ENCODE peak calls at places on chromosome 20, in six cellular contexts. M, H, O, K, Y and P are unnamed samples.

GRCh38 chr20:40863337-40863919 is 165.2 kb upstream of the TOP1 start:
- DNase-seq in M (no peak), H (no peak), O (no peak), K (no peak), Y (no peak), P (peak; percentile 79)

GRCh38 chr20:58839474-58839874 is 11.2 kb downstream of the GNAS-AS1 start:
- DNase-seq in M (no peak), H (peak; percentile 53), O (peak; percentile 72), K (no peak), Y (peak; percentile 73), P (peak; percentile 68)

GRCh38 chr20:3890999-3891929 is 2.1 kb downstream of the PANK2 start:
- DNase-seq in M (no peak), H (no peak), O (no peak), K (peak; percentile 7), Y (no peak), P (no peak)

GRCh38 chr20:58160451-58161051 is 67.9 kb downstream of the ANKRD60 start:
- DNase-seq in M (peak; percentile 71), H (no peak), O (no peak), K (no peak), Y (no peak), P (no peak)

GRCh38 chr20:64277571-64278318 is 22.2 kb downstream of the PCMTD2 start:
- DNase-seq in M (no peak), H (no peak), O (no peak), K (no peak), Y (no peak), P (no peak)

GRCh38 chr20:52515877-52516276 is 324.3 kb upstream of the ZFP64 start:
- DNase-seq in M (no peak), H (no peak), O (no peak), K (no peak), Y (no peak), P (no peak)

GRCh38 chr20:23415958-23416583 is 5.2 kb downstream of the NAPB start:
- DNase-seq in M (no peak), H (no peak), O (no peak), K (no peak), Y (no peak), P (no peak)

GRCh38 chr20:36261389-36262105 is 25.3 kb downstream of the AAR2 start:
- DNase-seq in M (no peak), H (no peak), O (no peak), K (no peak), Y (no peak), P (no peak)

GRCh38 chr20:62356143-62356947 is 10.8 kb downstream of the LAMA5 start:
- DNase-seq in M (no peak), H (no peak), O (no peak), K (no peak), Y (peak; percentile 18), P (peak; percentile 85)

GRCh38 chr20:50340586-50340985 is 150.0 kb downstream of the CEBPB start:
- DNase-seq in M (no peak), H (no peak), O (no peak), K (no peak), Y (no peak), P (no peak)
- TF ChIP-seq CTCF in M (no peak), H (no peak), O (no peak), K (no peak), Y (no peak), P (no peak)

DNA sequence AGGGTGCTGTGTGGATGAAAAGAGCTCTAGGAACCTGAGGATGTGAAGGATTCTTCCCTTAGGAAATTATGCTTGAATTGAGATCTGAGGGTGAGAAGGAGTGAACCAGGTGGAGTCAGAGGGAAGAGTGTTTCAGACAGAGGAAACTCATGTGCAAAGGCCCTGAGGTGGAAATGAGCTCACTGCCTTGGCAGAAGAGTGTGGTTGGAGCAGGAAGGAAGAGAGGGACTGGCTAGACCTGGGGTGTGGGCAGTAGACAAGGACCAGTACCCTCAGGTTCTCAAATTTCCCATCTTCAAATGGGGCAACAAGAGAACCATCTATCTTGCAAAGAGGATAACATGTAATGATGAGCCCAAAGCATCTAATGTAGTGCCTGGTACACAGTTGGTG is 24.0 kb upstream of the GTSF1L start:
- DNase-seq in M (no peak), H (no peak), O (no peak), K (no peak), Y (no peak), P (no peak)
- H3K4me1 ChIP-seq in M (no peaks in the 10 kb centered on the region), H (no peaks in the 10 kb centered on the region), O (no peaks in the 10 kb centered on the region), K (peaks cover 4% of the 10 kb centered on the region), Y (peaks cover 12% of the 10 kb centered on the region), P (no peaks in the 10 kb centered on the region)

GRCh38 chr20:53872081-53872541 is 198.3 kb downstream of the BCAS1 start:
- DNase-seq in M (no peak), H (no peak), O (no peak), K (no peak), Y (no peak), P (no peak)
- H3K9me3 ChIP-seq in M (no peaks in the 10 kb centered on the region), H (no peaks in the 10 kb centered on the region), O (no peaks in the 10 kb centered on the region), K (no peaks in the 10 kb centered on the region), Y (no peaks in the 10 kb centered on the region), P (no peaks in the 10 kb centered on the region)

GRCh38 chr20:39105551-39105950 is 143.4 kb downstream of the DHX35 start:
- DNase-seq in M (no peak), H (no peak), O (no peak), K (no peak), Y (no peak), P (no peak)

GRCh38 chr20:39107741-39108140 is 145.6 kb downstream of the DHX35 start:
- DNase-seq in M (no peak), H (no peak), O (no peak), K (no peak), Y (no peak), P (no peak)

GRCh38 chr20:39103305-39103704 is 141.2 kb downstream of the DHX35 start:
- DNase-seq in M (no peak), H (no peak), O (no peak), K (no peak), Y (no peak), P (no peak)

GRCh38 chr20:39106791-39107190 is 144.6 kb downstream of the DHX35 start:
- DNase-seq in M (no peak), H (no peak), O (no peak), K (no peak), Y (no peak), P (no peak)

DNA sequence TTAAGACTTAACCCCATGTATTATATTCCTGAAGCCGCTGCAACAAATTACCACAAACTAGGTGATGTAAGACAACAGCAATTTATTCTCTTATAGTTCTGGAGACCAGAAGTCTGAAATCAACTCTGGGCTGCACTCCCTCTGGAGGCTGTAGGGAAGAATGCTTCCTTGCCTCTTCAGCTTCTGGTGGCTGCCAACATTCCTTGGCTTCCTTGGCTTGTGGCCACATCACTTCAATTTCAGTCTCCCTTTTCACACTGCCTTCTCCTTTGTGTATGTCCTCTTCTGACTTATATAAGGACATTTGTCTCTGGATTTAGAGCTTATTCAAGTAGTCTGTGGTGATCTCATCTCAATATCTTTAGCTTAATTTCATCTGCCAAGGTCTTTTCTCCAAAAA is 141.6 kb downstream of the DHX35 start:
- DNase-seq in M (no peak), H (no peak), O (no peak), K (no peak), Y (no peak), P (no peak)
- TF ChIP-seq CTCF in M (no peak), H (no peak), O (peak; percentile 12), K (no peak), Y (no peak), P (no peak)

GRCh38 chr20:33674294-33675126 is at the start of gene NECAB3:
- DNase-seq in M (peak; percentile 78), H (peak; percentile 96), O (peak; percentile 91), K (peak; percentile 86), Y (peak; percentile 90), P (peak; percentile 92)

GRCh38 chr20:33675127-33675954 is 1.1 kb upstream of the NECAB3 start:
- DNase-seq in M (peak; percentile 79), H (no peak), O (no peak), K (no peak), Y (no peak), P (peak; percentile 67)

GRCh38 chr20:33676652-33677645 is 2.7 kb upstream of the NECAB3 start:
- DNase-seq in M (no peak), H (no peak), O (no peak), K (no peak), Y (no peak), P (peak; percentile 78)

GRCh38 chr20:33677991-33678431 is 3.8 kb upstream of the NECAB3 start:
- DNase-seq in M (peak; percentile 59), H (no peak), O (no peak), K (no peak), Y (peak; percentile 71), P (no peak)

DNA sequence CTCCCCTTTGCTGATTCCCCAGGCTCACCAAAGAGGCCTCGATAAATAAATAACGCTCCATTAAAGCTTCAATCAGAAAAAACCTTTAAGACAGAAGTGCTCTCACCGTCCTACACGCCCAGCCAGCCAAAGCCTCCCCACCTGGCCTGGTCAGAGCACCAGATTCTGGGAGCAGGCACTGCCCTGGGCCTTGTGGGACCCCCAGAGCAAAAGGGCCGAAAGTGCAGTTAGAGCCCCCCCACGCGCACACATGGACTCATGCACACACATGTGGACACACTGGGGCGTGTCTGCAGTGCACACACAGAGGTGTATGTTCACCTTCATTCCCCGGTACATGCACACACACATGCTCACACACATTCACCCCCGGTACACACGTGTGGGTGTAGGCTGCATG is 1.9 kb upstream of the NECAB3 start:
- DNase-seq in M (no peak), H (no peak), O (no peak), K (no peak), Y (no peak), P (peak; percentile 65)
- H3K4me1 ChIP-seq in M (peaks cover 34% of the 10 kb centered on the region), H (peaks cover 32% of the 10 kb centered on the region), O (peaks cover 27% of the 10 kb centered on the region), K (peaks cover 26% of the 10 kb centered on the region), Y (peaks cover 27% of the 10 kb centered on the region), P (peaks cover 23% of the 10 kb centered on the region)

GRCh38 chr20:54137115-54137514 is 36.7 kb downstream of the CYP24A1 start:
- DNase-seq in M (no peak), H (no peak), O (no peak), K (no peak), Y (no peak), P (no peak)
- H3K9me3 ChIP-seq in M (no peaks in the 10 kb centered on the region), H (no peaks in the 10 kb centered on the region), O (no peaks in the 10 kb centered on the region), K (no peaks in the 10 kb centered on the region), Y (no peaks in the 10 kb centered on the region), P (no peaks in the 10 kb centered on the region)

DNA sequence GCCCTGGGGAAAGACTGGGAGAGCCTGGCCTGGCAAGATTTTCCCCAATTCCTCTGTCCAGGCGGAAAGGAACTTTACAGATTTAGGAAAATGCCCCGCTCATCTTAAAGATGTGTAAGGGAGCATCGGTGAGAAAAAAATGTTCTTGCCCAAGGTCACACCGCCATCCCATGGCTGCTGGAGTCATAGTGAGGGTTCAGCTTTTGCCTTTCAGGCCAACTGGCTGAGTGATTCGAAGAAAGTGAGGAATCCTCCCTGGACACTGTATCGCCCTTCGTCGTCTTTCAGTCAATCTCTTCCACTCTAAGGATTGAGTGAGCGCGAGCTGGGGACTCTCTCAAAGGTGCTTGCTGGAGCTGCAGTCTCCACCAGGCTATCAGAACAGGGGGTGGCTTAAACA is 1.4 kb downstream of the WFDC2 start:
- DNase-seq in M (no peak), H (no peak), O (peak; percentile 17), K (no peak), Y (no peak), P (no peak)
- TF ChIP-seq CTCF in M (no peak), H (peak; percentile 39), O (peak; percentile 13), K (no peak), Y (peak; percentile 2), P (no peak)